ENCODE peak calls at places on chromosomes 2 and 18, in six cellular contexts. P is tibial nerve, T is adrenal gland, Q is body of pancreas, J is gastrocnemius medialis, M is endothelial cell of umbilical vein. O is an unnamed sample.
A peak's percentile ranks its signal among the peaks of the same experiment; 100 is the strongest.

GRCh38 chr2:202122975-202123765 is 50.1 kb downstream of the KIAA2012 start:
- DNase-seq in P (no peak), T (no peak), Q (no peak), J (no peak), M (no peak), O (no peak)

GRCh38 chr2:60158262-60158661 is 395.2 kb downstream of the BCL11A start:
- DNase-seq in J (no peak), Q (no peak), T (no peak), P (no peak), M (no peak), O (no peak)

GRCh38 chr2:52542297-52542696 is 1225.3 kb upstream of the CHAC2 start:
- DNase-seq in Q (no peak), J (no peak), P (no peak), T (no peak), M (no peak), O (no peak)

GRCh38 chr2:214808961-214809750 is at the start of gene BARD1:
- DNase-seq in Q (peak; percentile 48), J (peak; percentile 26), P (peak; percentile 45), T (peak; percentile 66), M (no peak), O (peak; percentile 86)

GRCh38 chr2:112916625-112917024 is 5.7 kb downstream of the IL37 start:
- DNase-seq in P (no peak), T (no peak), Q (no peak), M (no peak), J (no peak), O (no peak)

GRCh38 chr18:79567481-79568147 is 112.0 kb upstream of the CTDP1 start:
- DNase-seq in M (peak; percentile 80), P (no peak), Q (no peak), J (no peak), T (no peak), O (peak; percentile 53)

GRCh38 chr2:127157651-127158460 is 50.9 kb upstream of the BIN1 start:
- DNase-seq in J (no peak), P (no peak), M (no peak), T (no peak), Q (no peak), O (no peak)

GRCh38 chr2:187542123-187542522 is 12.1 kb downstream of the TFPI start:
- DNase-seq in M (no peak), P (no peak), Q (no peak), T (no peak), J (no peak), O (no peak)

GRCh38 chr2:233319256-233319655 is 11.6 kb downstream of the SAG start:
- DNase-seq in Q (no peak), J (no peak), P (no peak), T (no peak), M (no peak), O (no peak)

GRCh38 chr2:218999881-219000568 is 6.8 kb upstream of the CRYBA2 start:
- DNase-seq in P (no peak), J (no peak), Q (peak; percentile 65), M (no peak), T (no peak), O (no peak)

GRCh38 chr18:48939368-48940097 is 11.2 kb downstream of the SMAD7 start:
- DNase-seq in M (peak; percentile 69), Q (peak; percentile 39), J (no peak), T (peak; percentile 63), P (peak; percentile 52), O (peak; percentile 84)

GRCh38 chr2:177753682-177754475 is 318.7 kb downstream of the PDE11A start:
- DNase-seq in M (peak; percentile 34), Q (peak; percentile 52), J (peak; percentile 53), T (peak; percentile 84), P (peak; percentile 57), O (no peak)

GRCh38 chr2:216112926-216113325 is 3.8 kb downstream of the XRCC5 start:
- DNase-seq in M (no peak), T (no peak), Q (no peak), J (no peak), P (no peak), O (no peak)

GRCh38 chr2:216113572-216113971 is 4.4 kb downstream of the XRCC5 start:
- DNase-seq in M (no peak), T (no peak), J (no peak), P (no peak), Q (no peak), O (no peak)

GRCh38 chr2:216116418-216116817 is 7.3 kb downstream of the XRCC5 start:
- DNase-seq in Q (no peak), P (no peak), T (no peak), M (no peak), J (no peak), O (no peak)

GRCh38 chr2:216114476-216115223 is 5.5 kb downstream of the XRCC5 start:
- DNase-seq in Q (peak; percentile 99), P (peak; percentile 99), T (peak; percentile 99), J (peak; percentile 96), M (peak; percentile 100), O (peak; percentile 98)

GRCh38 chr2:216115224-216115582 is 6.1 kb downstream of the XRCC5 start:
- DNase-seq in M (no peak), J (no peak), Q (no peak), P (no peak), T (no peak), O (no peak)
- TF ChIP-seq POLR2A in M (no peak), J (no peak), Q (no peak), P (no peak), T (no peak), O (no peak)

DNA sequence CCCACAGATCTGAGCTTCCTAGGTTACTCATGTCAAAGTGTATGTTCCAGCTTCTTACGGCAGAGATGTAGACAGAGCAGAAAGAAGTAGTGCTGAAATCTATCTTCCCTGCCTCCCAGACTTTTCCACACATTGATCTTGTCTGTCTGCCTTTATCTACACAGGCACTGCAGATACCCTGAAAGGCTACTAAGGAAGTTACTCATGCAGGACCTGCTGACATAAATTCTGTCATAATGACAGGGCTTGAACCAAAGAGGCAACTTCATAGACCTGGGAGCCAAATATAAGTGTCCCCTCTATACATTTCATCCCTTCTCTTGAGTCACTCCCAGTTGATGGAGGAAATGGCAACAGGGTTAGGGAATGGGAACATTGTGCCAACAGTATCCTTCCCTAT is 157.5 kb downstream of the TNS1 start:
- DNase-seq in T (no peak), M (no peak), J (no peak), Q (no peak), P (no peak), O (no peak)
- H3K27ac ChIP-seq in T (no peak overlapping the region), M (no peak overlapping the region), J (peak overlapping the region; percentile 99), Q (no peak overlapping the region), P (peak overlapping the region; percentile 15), O (no peak overlapping the region)

DNA sequence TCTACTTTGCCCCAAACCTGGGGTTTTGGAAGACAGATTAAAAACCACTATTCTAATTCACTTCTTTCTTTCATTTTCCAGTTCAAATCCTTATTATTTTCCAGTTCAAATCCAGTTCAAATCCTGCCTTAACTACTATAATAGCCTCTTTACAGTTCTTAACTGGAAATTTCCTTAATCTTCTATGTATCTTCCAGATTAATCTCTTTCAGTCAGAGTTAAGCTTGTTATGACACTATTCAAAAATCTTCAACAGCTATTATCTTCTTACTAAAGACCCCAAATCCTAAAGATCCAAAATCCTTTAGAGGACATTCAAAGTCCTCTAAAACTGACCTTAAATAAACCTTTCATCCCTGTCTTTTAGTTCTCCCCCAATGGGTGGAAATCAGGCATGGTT is 30.1 kb downstream of the EIF2AK3 start:
- DNase-seq in M (no peak), J (no peak), T (no peak), Q (no peak), P (no peak), O (no peak)
- TF ChIP-seq CTCF in M (no peak), J (no peak), T (no peak), Q (no peak), P (no peak), O (no peak)

GRCh38 chr2:35104306-35104705 is 1251.3 kb upstream of the CRIM1 start:
- DNase-seq in Q (no peak), P (no peak), J (no peak), T (no peak), M (no peak), O (no peak)
- TF ChIP-seq POLR2A in Q (no peak), P (no peak), J (no peak), T (no peak), M (no peak), O (no peak)

GRCh38 chr2:29050591-29050990 is 23.7 kb downstream of the PCARE start:
- DNase-seq in J (no peak), Q (no peak), M (no peak), P (no peak), T (no peak), O (no peak)
- H3K27ac ChIP-seq in J (no peak overlapping the region), Q (no peak overlapping the region), M (no peak overlapping the region), P (no peak overlapping the region), T (no peak overlapping the region), O (no peak overlapping the region)

DNA sequence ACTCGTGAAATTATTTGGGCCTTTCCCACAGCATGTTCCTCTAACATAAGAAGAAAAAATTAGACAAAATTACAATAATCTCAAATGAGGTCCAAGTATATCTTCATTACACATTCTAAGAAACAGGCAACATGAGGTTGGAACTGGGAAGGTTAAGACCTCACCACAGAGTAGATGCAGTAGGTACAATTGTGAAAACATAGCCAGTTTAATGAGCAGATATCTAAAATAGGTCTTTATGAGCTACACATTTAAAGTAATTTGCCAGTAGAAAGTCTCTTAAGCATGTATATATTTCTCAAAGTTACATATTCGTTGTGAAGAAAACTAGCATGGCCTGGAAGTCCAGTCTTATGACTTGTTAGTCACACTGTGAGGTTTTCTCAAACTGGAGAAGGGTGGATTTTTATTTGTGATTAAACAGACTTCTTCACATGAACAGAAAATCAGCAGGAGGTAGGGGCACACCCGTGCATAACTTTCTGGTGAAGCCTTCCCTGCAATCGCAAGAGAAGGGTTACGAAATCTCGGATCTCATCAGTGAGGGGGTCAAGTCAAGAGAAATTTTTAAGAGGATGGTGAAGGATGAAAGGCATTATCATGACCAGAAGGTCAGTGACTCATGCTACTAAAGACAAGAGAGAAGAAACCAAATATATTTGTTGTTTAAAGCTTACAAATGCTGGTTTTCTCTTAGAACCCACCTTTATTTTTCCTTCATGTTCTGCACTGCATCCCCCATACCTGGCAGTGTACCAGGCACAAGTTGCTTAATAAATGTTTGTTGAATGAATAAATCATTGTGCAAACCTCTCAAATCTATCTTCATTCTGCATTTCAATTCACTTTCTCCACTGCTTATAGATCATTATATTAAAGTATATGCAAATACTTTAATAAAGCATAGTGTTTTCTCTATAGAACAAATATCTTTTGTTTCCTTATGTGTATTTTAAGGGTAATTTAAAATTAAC is 5.1 kb upstream of the RAB27B start:
- DNase-seq in T (no peak), J (no peak), Q (no peak), M (no peak), P (no peak), O (no peak)
- TF ChIP-seq CTCF in T (no peak), J (no peak), Q (no peak), M (no peak), P (no peak), O (no peak)

GRCh38 chr2:38557217-38557616 is 45.5 kb downstream of the HNRNPLL start:
- DNase-seq in P (no peak), M (no peak), J (no peak), Q (no peak), T (no peak), O (no peak)

GRCh38 chr2:38552259-38552658 is 50.5 kb downstream of the HNRNPLL start:
- DNase-seq in M (no peak), Q (no peak), T (no peak), P (no peak), J (no peak), O (no peak)

GRCh38 chr2:38553554-38553953 is 49.2 kb downstream of the HNRNPLL start:
- DNase-seq in M (no peak), P (no peak), J (no peak), Q (no peak), T (no peak), O (no peak)

GRCh38 chr2:38556007-38556801 is 46.5 kb downstream of the HNRNPLL start:
- DNase-seq in T (no peak), M (no peak), Q (no peak), P (no peak), J (no peak), O (no peak)

GRCh38 chr2:38554973-38555595 is 47.6 kb downstream of the HNRNPLL start:
- DNase-seq in P (no peak), J (no peak), M (peak; percentile 12), T (no peak), Q (no peak), O (no peak)
- TF ChIP-seq POLR2A in P (no peak), J (no peak), M (no peak), T (no peak), Q (no peak), O (no peak)